ENCODE peak calls at places on chromosomes 7 and 10, in seven cellular contexts. One of them, this sample, is unnamed.

GRCh38 chr7:17991866-17992648 is 35.6 kb downstream of the PRPS1L1 start:
- DNase-seq in heart left ventricle: no peak
- DNase-seq in astrocyte of the spinal cord: no peak
- DNase-seq in fibroblast of lung: no peak
- DNase-seq in uterus: no peak
- DNase-seq in fibroblast of the aortic adventitia: peak
- DNase-seq in epithelial cell of esophagus: no peak
- DNase-seq in this sample: no peak

GRCh38 chr10:14748471-14748870 is 26.2 kb downstream of the FAM107B start:
- DNase-seq in heart left ventricle: peak
- DNase-seq in astrocyte of the spinal cord: no peak
- DNase-seq in fibroblast of lung: no peak
- DNase-seq in uterus: no peak
- DNase-seq in fibroblast of the aortic adventitia: no peak
- DNase-seq in epithelial cell of esophagus: no peak
- DNase-seq in this sample: no peak

GRCh38 chr7:19404912-19405329 is 259.7 kb upstream of the FERD3L start:
- DNase-seq in heart left ventricle: no peak
- DNase-seq in astrocyte of the spinal cord: peak
- DNase-seq in fibroblast of lung: peak
- DNase-seq in uterus: no peak
- DNase-seq in fibroblast of the aortic adventitia: peak
- DNase-seq in epithelial cell of esophagus: peak
- DNase-seq in this sample: peak

GRCh38 chr10:101020427-101020826 is 10.5 kb downstream of the PDZD7 start:
- DNase-seq in heart left ventricle: no peak
- DNase-seq in astrocyte of the spinal cord: no peak
- DNase-seq in fibroblast of lung: no peak
- DNase-seq in uterus: no peak
- DNase-seq in fibroblast of the aortic adventitia: no peak
- DNase-seq in epithelial cell of esophagus: no peak
- DNase-seq in this sample: no peak

GRCh38 chr10:32327364-32327691 is 19.6 kb downstream of the EPC1 start:
- DNase-seq in heart left ventricle: no peak
- DNase-seq in astrocyte of the spinal cord: no peak
- DNase-seq in fibroblast of lung: no peak
- DNase-seq in uterus: no peak
- DNase-seq in fibroblast of the aortic adventitia: no peak
- DNase-seq in epithelial cell of esophagus: peak
- DNase-seq in this sample: no peak

GRCh38 chr10:100996678-100997363 is 2.8 kb upstream of the LZTS2 start:
- DNase-seq in heart left ventricle: no peak
- DNase-seq in astrocyte of the spinal cord: no peak
- DNase-seq in fibroblast of lung: no peak
- DNase-seq in uterus: no peak
- DNase-seq in fibroblast of the aortic adventitia: no peak
- DNase-seq in epithelial cell of esophagus: peak
- DNase-seq in this sample: no peak

GRCh38 chr10:77836299-77836820 is 90.2 kb downstream of the DLG5 start:
- DNase-seq in heart left ventricle: peak
- DNase-seq in astrocyte of the spinal cord: no peak
- DNase-seq in fibroblast of lung: no peak
- DNase-seq in uterus: no peak
- DNase-seq in fibroblast of the aortic adventitia: no peak
- DNase-seq in epithelial cell of esophagus: peak
- DNase-seq in this sample: no peak

GRCh38 chr7:44531421-44532380 is 9.4 kb downstream of the NPC1L1 start:
- DNase-seq in heart left ventricle: no peak
- DNase-seq in astrocyte of the spinal cord: no peak
- DNase-seq in fibroblast of lung: no peak
- DNase-seq in uterus: no peak
- DNase-seq in fibroblast of the aortic adventitia: no peak
- DNase-seq in epithelial cell of esophagus: no peak
- DNase-seq in this sample: no peak

GRCh38 chr7:12800501-12800900 is 113.1 kb downstream of the ARL4A start:
- DNase-seq in heart left ventricle: no peak
- DNase-seq in astrocyte of the spinal cord: no peak
- DNase-seq in fibroblast of lung: peak
- DNase-seq in uterus: no peak
- DNase-seq in fibroblast of the aortic adventitia: peak
- DNase-seq in epithelial cell of esophagus: no peak
- DNase-seq in this sample: no peak

GRCh38 chr7:132149801-132150310 is 426.4 kb downstream of the PLXNA4 start:
- DNase-seq in heart left ventricle: no peak
- DNase-seq in astrocyte of the spinal cord: no peak
- DNase-seq in fibroblast of lung: no peak
- DNase-seq in uterus: no peak
- DNase-seq in fibroblast of the aortic adventitia: no peak
- DNase-seq in epithelial cell of esophagus: no peak
- DNase-seq in this sample: no peak

GRCh38 chr7:96663457-96663856 is 46.2 kb downstream of the SEM1 start:
- DNase-seq in heart left ventricle: no peak
- DNase-seq in astrocyte of the spinal cord: no peak
- DNase-seq in fibroblast of lung: no peak
- DNase-seq in uterus: no peak
- DNase-seq in fibroblast of the aortic adventitia: no peak
- DNase-seq in epithelial cell of esophagus: no peak
- DNase-seq in this sample: no peak

GRCh38 chr10:20855398-20856038 is 41.6 kb downstream of the NEBL start:
- DNase-seq in heart left ventricle: no peak
- DNase-seq in astrocyte of the spinal cord: peak
- DNase-seq in fibroblast of lung: peak
- DNase-seq in uterus: no peak
- DNase-seq in fibroblast of the aortic adventitia: peak
- DNase-seq in epithelial cell of esophagus: peak
- DNase-seq in this sample: peak

GRCh38 chr10:123621910-123622309 is 44.2 kb upstream of the GPR26 start:
- DNase-seq in heart left ventricle: no peak
- DNase-seq in astrocyte of the spinal cord: no peak
- DNase-seq in fibroblast of lung: no peak
- DNase-seq in uterus: no peak
- DNase-seq in fibroblast of the aortic adventitia: no peak
- DNase-seq in epithelial cell of esophagus: no peak
- DNase-seq in this sample: no peak

GRCh38 chr7:111098011-111098925 is 7.3 kb downstream of the LRRN3 start:
- DNase-seq in heart left ventricle: peak
- DNase-seq in astrocyte of the spinal cord: peak
- DNase-seq in fibroblast of lung: peak
- DNase-seq in uterus: no peak
- DNase-seq in fibroblast of the aortic adventitia: peak
- DNase-seq in epithelial cell of esophagus: peak
- DNase-seq in this sample: no peak

GRCh38 chr10:33519130-33519860 is 184.8 kb upstream of the NRP1 start:
- DNase-seq in heart left ventricle: no peak
- DNase-seq in astrocyte of the spinal cord: no peak
- DNase-seq in fibroblast of lung: no peak
- DNase-seq in uterus: no peak
- DNase-seq in fibroblast of the aortic adventitia: no peak
- DNase-seq in epithelial cell of esophagus: no peak
- DNase-seq in this sample: no peak

GRCh38 chr10:77909755-77910375 is 16.7 kb downstream of the DLG5 start:
- DNase-seq in heart left ventricle: no peak
- DNase-seq in astrocyte of the spinal cord: peak
- DNase-seq in fibroblast of lung: peak
- DNase-seq in uterus: no peak
- DNase-seq in fibroblast of the aortic adventitia: peak
- DNase-seq in epithelial cell of esophagus: peak
- DNase-seq in this sample: no peak

GRCh38 chr10:76287856-76288255 is 856.4 kb downstream of the LRMDA start:
- DNase-seq in heart left ventricle: no peak
- DNase-seq in astrocyte of the spinal cord: no peak
- DNase-seq in fibroblast of lung: peak
- DNase-seq in uterus: no peak
- DNase-seq in fibroblast of the aortic adventitia: peak
- DNase-seq in epithelial cell of esophagus: no peak
- DNase-seq in this sample: no peak

GRCh38 chr7:28041508-28042314 is 138.9 kb downstream of the JAZF1 start:
- DNase-seq in heart left ventricle: no peak
- DNase-seq in astrocyte of the spinal cord: peak
- DNase-seq in fibroblast of lung: peak
- DNase-seq in uterus: no peak
- DNase-seq in fibroblast of the aortic adventitia: peak
- DNase-seq in epithelial cell of esophagus: peak
- DNase-seq in this sample: no peak

GRCh38 chr7:45384499-45384898 is 189.7 kb upstream of the ADCY1 start:
- DNase-seq in heart left ventricle: no peak
- DNase-seq in astrocyte of the spinal cord: peak
- DNase-seq in fibroblast of lung: peak
- DNase-seq in uterus: no peak
- DNase-seq in fibroblast of the aortic adventitia: no peak
- DNase-seq in epithelial cell of esophagus: peak
- DNase-seq in this sample: no peak

GRCh38 chr7:45578467-45578866 is 4.3 kb downstream of the ADCY1 start:
- DNase-seq in heart left ventricle: no peak
- DNase-seq in astrocyte of the spinal cord: no peak
- DNase-seq in fibroblast of lung: no peak
- DNase-seq in uterus: no peak
- DNase-seq in fibroblast of the aortic adventitia: no peak
- DNase-seq in epithelial cell of esophagus: no peak
- DNase-seq in this sample: no peak

GRCh38 chr7:158443014-158443687 is 144.5 kb downstream of the PTPRN2 start:
- DNase-seq in heart left ventricle: no peak
- DNase-seq in astrocyte of the spinal cord: no peak
- DNase-seq in fibroblast of lung: no peak
- DNase-seq in uterus: no peak
- DNase-seq in fibroblast of the aortic adventitia: no peak
- DNase-seq in epithelial cell of esophagus: no peak
- DNase-seq in this sample: no peak

GRCh38 chr7:816751-817671 is 15.3 kb upstream of the SUN1 start:
- DNase-seq in heart left ventricle: no peak
- DNase-seq in astrocyte of the spinal cord: peak
- DNase-seq in fibroblast of lung: peak
- DNase-seq in uterus: no peak
- DNase-seq in fibroblast of the aortic adventitia: no peak
- DNase-seq in epithelial cell of esophagus: peak
- DNase-seq in this sample: no peak

GRCh38 chr7:75937958-75938786 is 23.2 kb downstream of the POR start:
- DNase-seq in heart left ventricle: peak
- DNase-seq in astrocyte of the spinal cord: peak
- DNase-seq in fibroblast of lung: peak
- DNase-seq in uterus: peak
- DNase-seq in fibroblast of the aortic adventitia: peak
- DNase-seq in epithelial cell of esophagus: peak
- DNase-seq in this sample: peak

GRCh38 chr10:28754930-28755718 is 77.8 kb downstream of the BAMBI start:
- DNase-seq in heart left ventricle: no peak
- DNase-seq in astrocyte of the spinal cord: no peak
- DNase-seq in fibroblast of lung: no peak
- DNase-seq in uterus: no peak
- DNase-seq in fibroblast of the aortic adventitia: peak
- DNase-seq in epithelial cell of esophagus: peak
- DNase-seq in this sample: no peak

GRCh38 chr7:64313740-64314491 is at the start of gene ZNF736:
- DNase-seq in heart left ventricle: peak
- DNase-seq in astrocyte of the spinal cord: peak
- DNase-seq in fibroblast of lung: peak
- DNase-seq in uterus: peak
- DNase-seq in fibroblast of the aortic adventitia: peak
- DNase-seq in epithelial cell of esophagus: peak
- DNase-seq in this sample: peak

GRCh38 chr10:98030991-98031431 is 590 bp upstream of the CRTAC1 start:
- DNase-seq in heart left ventricle: no peak
- DNase-seq in astrocyte of the spinal cord: no peak
- DNase-seq in fibroblast of lung: peak
- DNase-seq in uterus: no peak
- DNase-seq in fibroblast of the aortic adventitia: no peak
- DNase-seq in epithelial cell of esophagus: no peak
- DNase-seq in this sample: no peak
- H3K4me3 ChIP-seq in heart left ventricle: peak
- H3K4me3 ChIP-seq in astrocyte of the spinal cord: no peak
- H3K4me3 ChIP-seq in fibroblast of lung: no peak
- H3K4me3 ChIP-seq in uterus: peak
- H3K4me3 ChIP-seq in fibroblast of the aortic adventitia: no peak
- H3K4me3 ChIP-seq in epithelial cell of esophagus: no peak
- H3K4me3 ChIP-seq in this sample: peak

DNA sequence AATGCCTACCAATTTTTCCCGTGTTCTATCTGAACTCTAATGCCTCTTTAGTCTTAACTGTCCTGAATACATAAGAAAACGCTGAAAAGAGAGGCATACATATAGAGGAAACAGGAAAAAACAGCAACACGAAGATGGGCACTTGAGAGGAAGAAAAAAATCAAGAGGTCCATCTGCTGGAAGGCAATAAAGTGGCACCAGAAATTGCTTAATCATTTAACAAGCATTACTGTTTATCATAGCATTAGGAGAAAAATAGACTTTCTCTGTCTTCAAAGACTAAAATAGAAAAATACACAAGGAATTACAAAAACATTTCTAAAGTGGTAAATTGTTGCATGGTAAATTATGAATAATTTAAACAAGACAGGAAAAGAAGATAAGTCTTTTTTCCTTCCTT is 35.0 kb downstream of the NSUN6 start:
- DNase-seq in heart left ventricle: no peak
- DNase-seq in astrocyte of the spinal cord: no peak
- DNase-seq in fibroblast of lung: no peak
- DNase-seq in uterus: no peak
- DNase-seq in fibroblast of the aortic adventitia: no peak
- DNase-seq in epithelial cell of esophagus: no peak
- DNase-seq in this sample: no peak
- TF ChIP-seq CTCF in heart left ventricle: no peak
- TF ChIP-seq CTCF in astrocyte of the spinal cord: no peak
- TF ChIP-seq CTCF in fibroblast of lung: peak
- TF ChIP-seq CTCF in uterus: no peak
- TF ChIP-seq CTCF in fibroblast of the aortic adventitia: no peak
- TF ChIP-seq CTCF in epithelial cell of esophagus: no peak
- TF ChIP-seq CTCF in this sample: no peak

DNA sequence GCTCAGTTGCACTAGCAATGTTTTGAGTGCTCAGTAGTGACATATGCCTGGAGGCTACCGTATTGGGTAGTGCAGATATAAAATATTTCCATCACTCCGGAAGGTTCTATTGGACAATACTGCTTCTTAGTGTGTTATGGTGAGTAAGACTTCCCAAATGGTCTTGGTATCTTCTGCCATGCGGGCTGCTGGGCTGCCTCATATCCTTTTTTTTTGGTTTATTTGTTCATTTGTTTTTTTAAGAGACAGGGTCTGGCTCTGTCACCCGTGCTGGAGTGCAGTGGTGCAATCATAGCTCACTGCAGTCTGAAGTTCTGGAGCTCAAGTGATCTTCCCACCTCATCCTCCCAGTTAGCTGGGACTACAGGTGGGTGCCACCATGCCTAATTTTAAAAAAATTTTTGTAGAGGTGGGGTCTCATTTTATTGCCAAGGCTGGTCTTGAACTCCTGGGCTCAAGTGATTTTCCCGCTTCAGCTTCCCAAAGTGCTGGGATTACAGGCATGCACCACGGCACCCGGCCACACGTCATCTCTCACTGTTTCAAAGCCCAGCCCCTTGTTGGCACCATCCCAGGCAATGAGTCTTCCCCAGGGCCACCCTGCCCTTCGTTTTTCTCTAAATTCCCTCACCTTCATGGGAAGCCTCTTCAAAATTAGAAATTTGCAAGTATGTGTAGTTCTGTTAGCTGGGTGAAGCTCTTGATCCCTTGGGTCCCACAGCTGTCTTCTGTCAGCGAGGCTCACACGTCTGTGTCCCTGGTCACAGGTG is 111.0 kb upstream of the KLF14 start:
- DNase-seq in heart left ventricle: no peak
- DNase-seq in astrocyte of the spinal cord: peak
- DNase-seq in fibroblast of lung: peak
- DNase-seq in uterus: no peak
- DNase-seq in fibroblast of the aortic adventitia: peak
- DNase-seq in epithelial cell of esophagus: peak
- DNase-seq in this sample: no peak
- H3K4me3 ChIP-seq in heart left ventricle: no peak
- H3K4me3 ChIP-seq in astrocyte of the spinal cord: no peak
- H3K4me3 ChIP-seq in fibroblast of lung: no peak
- H3K4me3 ChIP-seq in uterus: no peak
- H3K4me3 ChIP-seq in fibroblast of the aortic adventitia: peak
- H3K4me3 ChIP-seq in epithelial cell of esophagus: peak
- H3K4me3 ChIP-seq in this sample: no peak

GRCh38 chr7:140726304-140726703 is 29.8 kb downstream of the NDUFB2 start:
- DNase-seq in heart left ventricle: no peak
- DNase-seq in astrocyte of the spinal cord: peak
- DNase-seq in fibroblast of lung: peak
- DNase-seq in uterus: no peak
- DNase-seq in fibroblast of the aortic adventitia: peak
- DNase-seq in epithelial cell of esophagus: no peak
- DNase-seq in this sample: peak
- TF ChIP-seq CTCF in heart left ventricle: peak
- TF ChIP-seq CTCF in astrocyte of the spinal cord: peak
- TF ChIP-seq CTCF in fibroblast of lung: peak
- TF ChIP-seq CTCF in uterus: no peak
- TF ChIP-seq CTCF in fibroblast of the aortic adventitia: peak
- TF ChIP-seq CTCF in epithelial cell of esophagus: peak
- TF ChIP-seq CTCF in this sample: peak

This sample was measured in astrocyte of the cerebellum.